ENCODE peak calls at places on chromosomes 6 and 20, in eight cellular contexts. V is endothelial cell of umbilical vein, Q is HCT116, M is GM23248, L is Karpas-422, Z is neural progenitor cell, O is A549, E is OCI-LY7. K is an unnamed sample.

GRCh38 chr6:139748353-139749146 is 374.1 kb upstream of the CITED2 start:
- DNase-seq in V (no peak), Q (no peak), M (no peak), L (no peak), Z (no peak), O (no peak), E (no peak), K (no peak)

GRCh38 chr6:64774881-64775280 is 932.1 kb downstream of the EYS start:
- DNase-seq in V (no peak), Q (no peak), M (no peak), L (no peak), Z (no peak), O (peak; percentile 1), E (no peak), K (peak; percentile 4)

GRCh38 chr20:24699321-24700165 is 230.1 kb downstream of the SYNDIG1 start:
- DNase-seq in V (no peak), Q (no peak), M (peak; percentile 46), L (no peak), Z (no peak), O (no peak), E (no peak), K (no peak)

GRCh38 chr6:133710826-133711225 is 178.1 kb upstream of the TCF21 start:
- DNase-seq in V (no peak), Q (no peak), M (no peak), L (no peak), Z (no peak), O (no peak), E (no peak), K (no peak)

GRCh38 chr20:46827718-46828458 is 66.8 kb upstream of the EYA2 start:
- DNase-seq in V (no peak), Q (no peak), M (no peak), L (no peak), Z (no peak), O (no peak), E (no peak), K (peak; percentile 10)

GRCh38 chr6:122676688-122677087 is 66.5 kb downstream of the PKIB start:
- DNase-seq in V (no peak), Q (no peak), M (no peak), L (no peak), Z (no peak), O (no peak), E (no peak), K (peak; percentile 7)

GRCh38 chr6:89610149-89610642 is 28.4 kb downstream of the LYRM2 start:
- DNase-seq in V (peak; percentile 54), Q (peak; percentile 19), M (peak; percentile 66), L (peak; percentile 87), Z (peak; percentile 74), O (peak; percentile 50), E (peak; percentile 72), K (peak; percentile 59)

GRCh38 chr6:8944548-8944947 is 509.2 kb upstream of the SLC35B3 start:
- DNase-seq in V (no peak), Q (no peak), M (no peak), L (no peak), Z (peak; percentile 23), O (no peak), E (no peak), K (no peak)

GRCh38 chr6:11354019-11354418 is 121.6 kb upstream of the NEDD9 start:
- DNase-seq in V (peak; percentile 94), Q (no peak), M (peak; percentile 47), L (no peak), Z (no peak), O (no peak), E (no peak), K (no peak)

GRCh38 chr20:34220581-34220980 is 20.6 kb upstream of the ASIP start:
- DNase-seq in V (peak; percentile 78), Q (no peak), M (peak; percentile 68), L (no peak), Z (no peak), O (no peak), E (no peak), K (peak; percentile 68)

GRCh38 chr6:122388945-122389344 is 10.5 kb upstream of the HSF2 start:
- DNase-seq in V (no peak), Q (no peak), M (no peak), L (no peak), Z (no peak), O (no peak), E (no peak), K (no peak)

GRCh38 chr20:3751664-3752385 is 15.7 kb downstream of the ADISSP start:
- DNase-seq in V (no peak), Q (no peak), M (no peak), L (no peak), Z (peak; percentile 87), O (peak; percentile 48), E (no peak), K (no peak)

DNA sequence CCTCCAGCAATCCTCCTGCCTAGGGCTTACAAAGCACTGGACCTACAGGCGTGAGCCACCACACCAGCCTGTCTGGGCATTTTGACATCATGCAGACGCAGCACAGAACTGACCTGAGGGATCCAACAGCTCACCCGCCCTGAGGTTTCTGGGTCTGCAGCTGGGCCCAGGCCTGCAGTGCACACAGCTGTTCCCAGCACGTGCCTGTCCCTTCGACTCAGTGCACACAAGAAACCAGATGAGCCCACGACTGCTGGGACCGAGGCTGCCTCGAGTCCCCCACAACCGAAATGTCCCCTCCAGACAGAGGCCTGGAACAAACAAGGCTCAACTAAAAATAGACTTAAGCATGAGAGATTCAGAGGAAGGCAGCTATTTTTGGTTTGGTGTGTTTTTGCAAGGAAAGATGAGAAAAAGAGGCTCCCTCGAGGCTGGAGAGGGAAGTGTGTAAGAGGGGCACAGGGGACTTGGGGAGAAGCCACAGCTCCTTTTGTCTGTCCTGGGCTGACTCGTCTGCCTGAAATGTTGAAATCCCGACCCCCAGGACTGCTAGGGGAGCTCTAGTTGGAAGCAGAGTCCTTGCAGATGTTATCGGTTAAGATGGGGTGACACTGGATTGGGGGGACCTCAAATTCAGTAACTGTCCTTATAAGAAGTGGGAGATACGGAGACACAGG is 66.3 kb downstream of the YTHDF1 start:
- DNase-seq in V (no peak), Q (no peak), M (no peak), L (no peak), Z (no peak), O (no peak), E (no peak), K (no peak)
- H3K4me2 ChIP-seq in V (no peak overlapping the region), Q (no peak overlapping the region), M (no peak overlapping the region), L (no peak overlapping the region), Z (no peak overlapping the region), O (no peak overlapping the region), E (no peak overlapping the region), K (no peak overlapping the region)

GRCh38 chr20:14197097-14197496 is 140.3 kb downstream of the FLRT3 start:
- DNase-seq in V (no peak), Q (no peak), M (peak; percentile 68), L (no peak), Z (no peak), O (no peak), E (no peak), K (no peak)
- H3K4me2 ChIP-seq in V (no peak overlapping the region), Q (no peak overlapping the region), M (peak overlapping the region; percentile 46), L (no peak overlapping the region), Z (no peak overlapping the region), O (no peak overlapping the region), E (no peak overlapping the region), K (no peak overlapping the region)

GRCh38 chr6:46933751-46934150 is 12.0 kb upstream of the ADGRF5 start:
- DNase-seq in V (no peak), Q (no peak), M (no peak), L (no peak), Z (no peak), O (no peak), E (no peak), K (no peak)

GRCh38 chr6:46931416-46931815 is 9.7 kb upstream of the ADGRF5 start:
- DNase-seq in V (no peak), Q (no peak), M (no peak), L (no peak), Z (no peak), O (no peak), E (no peak), K (no peak)

GRCh38 chr6:46932526-46932925 is 10.8 kb upstream of the ADGRF5 start:
- DNase-seq in V (no peak), Q (no peak), M (peak; percentile 24), L (no peak), Z (no peak), O (no peak), E (no peak), K (peak; percentile 71)

GRCh38 chr6:46930331-46930730 is 8.6 kb upstream of the ADGRF5 start:
- DNase-seq in V (no peak), Q (no peak), M (no peak), L (no peak), Z (no peak), O (no peak), E (no peak), K (no peak)

DNA sequence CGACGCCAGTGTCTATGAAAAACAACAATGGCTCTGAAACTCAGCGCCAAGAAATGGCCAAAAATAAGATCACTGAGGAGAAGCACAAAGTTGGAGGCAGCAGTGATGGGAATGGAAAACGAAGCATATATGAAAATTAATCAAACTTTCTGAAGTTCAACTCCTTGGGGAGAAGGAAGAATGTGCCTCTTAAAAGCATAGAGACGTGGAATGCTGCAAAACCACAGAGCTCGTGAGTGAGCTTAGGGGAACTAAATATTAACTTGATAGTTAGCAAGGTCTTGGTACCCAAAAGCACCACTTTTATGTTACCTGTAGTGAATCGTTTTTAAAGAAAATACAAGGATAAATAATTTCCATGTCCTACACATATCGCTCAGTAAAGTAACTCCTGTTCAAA is 11.2 kb upstream of the ADGRF5 start:
- DNase-seq in V (no peak), Q (no peak), M (peak; percentile 22), L (no peak), Z (no peak), O (no peak), E (no peak), K (no peak)
- H3K4me2 ChIP-seq in V (no peak overlapping the region), Q (no peak overlapping the region), M (no peak overlapping the region), L (no peak overlapping the region), Z (no peak overlapping the region), O (peak overlapping the region; percentile 63), E (no peak overlapping the region), K (peak overlapping the region; percentile 8)

GRCh38 chr6:148417045-148417444 is 74.4 kb downstream of the SASH1 start:
- DNase-seq in V (no peak), Q (no peak), M (no peak), L (no peak), Z (no peak), O (no peak), E (no peak), K (no peak)
- H3K4me2 ChIP-seq in V (no peak overlapping the region), Q (no peak overlapping the region), M (no peak overlapping the region), L (no peak overlapping the region), Z (no peak overlapping the region), O (no peak overlapping the region), E (no peak overlapping the region), K (no peak overlapping the region)

K was measured in PC-3.